ENCODE peak calls at places on chromosomes 13 and 19, in ten cellular contexts. Z, P, S, K, E, O, N, C, B and V are unnamed samples.

GRCh38 chr19:10407102-10407501 is 3.8 kb upstream of the CDC37 start:
- DNase-seq in Z (no peak), P (no peak), S (no peak), K (no peak), E (no peak), O (no peak), N (no peak), C (no peak), B (no peak), V (no peak)

GRCh38 chr13:102191951-102192461 is 209.8 kb downstream of the FGF14 start:
- DNase-seq in Z (no peak), P (no peak), S (peak), K (no peak), E (no peak), O (no peak), N (no peak), C (no peak), B (no peak), V (no peak)

GRCh38 chr19:29324717-29325116 is 111.8 kb upstream of the UQCRFS1 start:
- DNase-seq in Z (no peak), P (no peak), S (no peak), K (no peak), E (no peak), O (no peak), N (no peak), C (no peak), B (peak), V (no peak)

GRCh38 chr13:60338754-60339153 is 58.3 kb upstream of the TDRD3 start:
- DNase-seq in Z (no peak), P (no peak), S (no peak), K (no peak), E (no peak), O (no peak), N (no peak), C (no peak), B (no peak), V (no peak)

GRCh38 chr13:30526612-30527217 is 61.0 kb upstream of the HMGB1 start:
- DNase-seq in Z (peak), P (no peak), S (peak), K (no peak), E (no peak), O (no peak), N (no peak), C (peak), B (no peak), V (peak)

GRCh38 chr13:82330499-82330898 is 1551.8 kb downstream of the SLITRK1 start:
- DNase-seq in Z (no peak), P (no peak), S (peak), K (no peak), E (no peak), O (no peak), N (no peak), C (no peak), B (no peak), V (no peak)

GRCh38 chr13:21060063-21060826 is 1.1 kb downstream of the LATS2 start:
- DNase-seq in Z (peak), P (no peak), S (no peak), K (peak), E (no peak), O (peak), N (no peak), C (peak), B (peak), V (peak)

GRCh38 chr19:40055832-40056504 is at the start of gene ZNF780B:
- DNase-seq in Z (peak), P (peak), S (peak), K (peak), E (no peak), O (peak), N (peak), C (peak), B (peak), V (peak)

GRCh38 chr13:44040754-44041100 is 161.0 kb downstream of the LACC1 start:
- DNase-seq in Z (no peak), P (no peak), S (no peak), K (no peak), E (no peak), O (no peak), N (no peak), C (no peak), B (no peak), V (no peak)

GRCh38 chr19:21022996-21023395 is 2.5 kb downstream of the ZNF430 start:
- DNase-seq in Z (no peak), P (no peak), S (peak), K (no peak), E (no peak), O (no peak), N (no peak), C (no peak), B (no peak), V (no peak)

GRCh38 chr13:74301200-74302063 is 167.2 kb upstream of the KLF12 start:
- DNase-seq in Z (no peak), P (no peak), S (peak), K (no peak), E (no peak), O (no peak), N (no peak), C (no peak), B (no peak), V (no peak)

GRCh38 chr19:45059258-45059965 is 16.9 kb downstream of the ZNF296 start:
- DNase-seq in Z (peak), P (no peak), S (peak), K (peak), E (no peak), O (peak), N (peak), C (peak), B (peak), V (peak)

GRCh38 chr19:47351545-47351944 is 2.4 kb downstream of the DHX34 start:
- DNase-seq in Z (no peak), P (no peak), S (peak), K (no peak), E (no peak), O (no peak), N (no peak), C (peak), B (no peak), V (no peak)

GRCh38 chr13:46817081-46817480 is 20.1 kb upstream of the ESD start:
- DNase-seq in Z (no peak), P (no peak), S (no peak), K (no peak), E (no peak), O (no peak), N (no peak), C (no peak), B (no peak), V (no peak)

DNA sequence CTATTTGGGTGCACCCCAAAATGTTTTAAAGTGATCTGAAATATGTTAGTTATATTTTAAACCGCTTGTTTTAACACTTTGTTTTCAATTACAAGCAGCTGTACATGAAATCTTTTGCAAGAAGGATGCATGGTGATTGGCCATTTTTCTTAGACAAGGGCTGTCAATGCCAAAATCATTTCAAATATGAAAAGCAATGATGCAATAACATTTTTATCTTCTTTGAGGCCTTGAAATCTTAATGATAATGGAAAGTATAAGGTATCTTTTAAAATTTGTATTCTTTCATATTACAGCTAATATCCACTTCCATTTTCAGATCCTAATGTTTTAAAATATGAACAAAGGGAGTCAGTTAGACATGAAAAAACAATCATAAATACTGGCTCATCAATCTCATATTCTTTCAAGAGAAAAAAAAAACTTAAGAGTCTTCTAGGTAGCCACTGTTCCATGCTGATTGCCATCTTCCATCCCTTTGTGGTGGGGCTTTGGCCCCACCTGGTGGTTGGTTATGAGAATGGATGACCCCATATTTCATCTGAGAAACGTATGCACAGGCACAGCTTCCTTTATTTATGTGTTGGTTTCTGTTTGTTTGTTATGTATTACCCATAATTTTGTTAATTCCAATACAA is 330.3 kb upstream of the MIR17HG start:
- DNase-seq in Z (peak), P (no peak), S (peak), K (no peak), E (no peak), O (peak), N (no peak), C (peak), B (no peak), V (peak)
- TF ChIP-seq CTCF in Z (peak), P (peak), S (peak), K (no peak), E (peak), O (peak), N (peak), C (peak), B (peak), V (peak)

GRCh38 chr19:33998739-33999345 is 173.5 kb upstream of the LSM14A start:
- DNase-seq in Z (no peak), P (no peak), S (no peak), K (no peak), E (no peak), O (no peak), N (no peak), C (no peak), B (no peak), V (no peak)
- TF ChIP-seq CTCF in Z (peak), P (no peak), S (peak), K (no peak), E (no peak), O (peak), N (peak), C (peak), B (peak), V (peak)

DNA sequence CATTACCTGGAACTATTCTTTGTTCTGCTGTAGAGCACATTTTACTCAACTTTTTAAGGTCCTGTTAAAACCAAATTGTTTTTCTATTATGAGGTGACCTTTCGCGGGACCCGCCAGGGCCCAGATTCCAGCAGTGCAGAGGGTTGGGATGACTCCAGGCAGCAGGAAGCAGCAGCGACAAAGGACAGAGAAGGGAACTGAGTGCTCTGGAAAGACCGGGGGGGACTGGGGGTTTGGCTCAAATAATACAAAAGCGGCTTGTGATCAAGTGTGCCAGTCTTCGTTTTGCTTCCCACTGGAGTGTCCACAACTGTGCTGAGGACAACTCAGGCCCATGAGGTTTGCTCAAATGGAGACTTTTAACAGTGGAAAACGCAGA is 26.9 kb downstream of the ANKRD10 start:
- DNase-seq in Z (no peak), P (no peak), S (no peak), K (no peak), E (no peak), O (no peak), N (no peak), C (no peak), B (no peak), V (no peak)
- TF ChIP-seq CTCF in Z (no peak), P (no peak), S (no peak), K (no peak), E (no peak), O (no peak), N (no peak), C (no peak), B (no peak), V (no peak)

DNA sequence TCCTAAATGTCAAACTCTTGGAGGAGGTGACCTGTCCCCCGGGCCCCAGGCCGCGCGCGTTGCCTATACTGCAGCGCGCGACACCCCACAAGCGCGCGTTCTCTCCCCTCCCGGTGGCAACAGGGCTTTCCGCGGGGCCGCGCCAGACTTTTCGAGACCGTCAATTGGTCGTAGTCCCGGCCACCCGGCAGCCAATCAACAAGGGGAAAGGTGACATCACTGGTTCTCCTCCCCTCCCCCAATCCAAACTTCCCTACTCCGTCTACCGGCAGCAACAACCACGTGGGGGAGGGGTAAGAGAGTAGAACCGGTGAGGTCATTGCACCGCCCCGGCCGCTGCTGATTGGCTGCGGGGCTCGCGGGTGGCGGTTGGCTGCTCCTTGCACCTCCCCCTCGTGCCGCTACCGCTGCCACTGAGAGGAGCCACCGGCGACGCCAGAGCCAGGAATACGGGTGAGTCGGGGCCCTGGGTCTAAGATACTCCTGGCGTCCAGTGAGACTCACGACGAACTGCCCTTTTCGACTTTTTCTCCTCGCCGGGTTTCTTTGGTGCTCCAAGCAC is 829 bp upstream of the CIC start:
- DNase-seq in Z (peak), P (peak), S (peak), K (peak), E (peak), O (peak), N (peak), C (peak), B (peak), V (peak)
- TF ChIP-seq CTCF in Z (no peak), P (no peak), S (peak), K (no peak), E (no peak), O (no peak), N (no peak), C (no peak), B (no peak), V (no peak)